ENCODE peak calls at places on chromosomes 2 and 18, in five cellular contexts. W, I, O, Q and C are unnamed samples.

GRCh38 chr18:33154049-33154448 is 286.5 kb downstream of the CCDC178 start:
- DNase-seq in W (no peak), I (no peak), O (no peak), Q (no peak), C (no peak)

GRCh38 chr2:202172439-202173191 is 65.8 kb downstream of the SUMO1 start:
- DNase-seq in Q (peak; percentile 28), I (no peak), W (no peak), O (no peak), C (no peak)

GRCh38 chr18:78995740-78996395 is 16.2 kb downstream of the SALL3 start:
- DNase-seq in O (no peak), Q (no peak), W (no peak), I (no peak), C (no peak)

GRCh38 chr18:8735274-8735673 is 29.9 kb downstream of the MTCL1 start:
- DNase-seq in I (no peak), Q (no peak), W (no peak), O (no peak), C (no peak)

GRCh38 chr2:222833410-222833809 is 27.4 kb upstream of the ACSL3 start:
- DNase-seq in I (no peak), O (no peak), Q (no peak), W (no peak), C (no peak)

GRCh38 chr2:149394864-149395263 is 64.5 kb downstream of the LYPD6 start:
- DNase-seq in W (no peak), I (no peak), O (no peak), Q (peak; percentile 30), C (no peak)

GRCh38 chr2:69946351-69947077 is 14.9 kb downstream of the ASPRV1 start:
- DNase-seq in I (no peak), O (no peak), W (no peak), Q (peak; percentile 80), C (no peak)

GRCh38 chr2:60603533-60604190 is 50.2 kb upstream of the BCL11A start:
- DNase-seq in I (no peak), W (no peak), O (no peak), Q (no peak), C (no peak)

GRCh38 chr2:211035548-211036185 is 479.3 kb downstream of the CPS1 start:
- DNase-seq in O (no peak), Q (peak; percentile 46), I (no peak), W (peak; percentile 26), C (no peak)

GRCh38 chr2:182672471-182673165 is 43.4 kb upstream of the DNAJC10 start:
- DNase-seq in O (no peak), Q (peak; percentile 78), I (no peak), W (no peak), C (no peak)

GRCh38 chr2:62293490-62294212 is 97.7 kb downstream of the B3GNT2 start:
- DNase-seq in W (peak; percentile 20), O (peak; percentile 94), I (peak; percentile 74), Q (peak; percentile 37), C (peak; percentile 47)

GRCh38 chr18:9335255-9336045 is 877 bp downstream of the TWSG1 start:
- DNase-seq in W (no peak), O (no peak), Q (no peak), I (peak; percentile 19), C (no peak)

GRCh38 chr18:8231316-8231715 is 377.9 kb upstream of the RAB12 start:
- DNase-seq in I (no peak), Q (no peak), O (no peak), W (no peak), C (no peak)

GRCh38 chr18:49623571-49623970 is 61.7 kb downstream of the LIPG start:
- DNase-seq in I (peak; percentile 44), Q (no peak), O (no peak), W (no peak), C (no peak)

GRCh38 chr2:130864830-130865229 is 28.1 kb downstream of the ARHGEF4 start:
- DNase-seq in I (peak; percentile 71), O (peak; percentile 17), Q (no peak), W (no peak), C (no peak)

GRCh38 chr2:239252433-239253200 is 148.2 kb downstream of the HDAC4 start:
- DNase-seq in W (no peak), O (no peak), Q (no peak), I (no peak), C (no peak)

GRCh38 chr2:61993422-61994024 is 88.0 kb downstream of the COMMD1 start:
- DNase-seq in Q (peak; percentile 60), O (no peak), W (no peak), I (peak; percentile 29), C (no peak)

GRCh38 chr2:74593826-74594467 is 39.4 kb downstream of the DOK1 start:
- DNase-seq in Q (no peak), I (no peak), W (no peak), O (no peak), C (no peak)

DNA sequence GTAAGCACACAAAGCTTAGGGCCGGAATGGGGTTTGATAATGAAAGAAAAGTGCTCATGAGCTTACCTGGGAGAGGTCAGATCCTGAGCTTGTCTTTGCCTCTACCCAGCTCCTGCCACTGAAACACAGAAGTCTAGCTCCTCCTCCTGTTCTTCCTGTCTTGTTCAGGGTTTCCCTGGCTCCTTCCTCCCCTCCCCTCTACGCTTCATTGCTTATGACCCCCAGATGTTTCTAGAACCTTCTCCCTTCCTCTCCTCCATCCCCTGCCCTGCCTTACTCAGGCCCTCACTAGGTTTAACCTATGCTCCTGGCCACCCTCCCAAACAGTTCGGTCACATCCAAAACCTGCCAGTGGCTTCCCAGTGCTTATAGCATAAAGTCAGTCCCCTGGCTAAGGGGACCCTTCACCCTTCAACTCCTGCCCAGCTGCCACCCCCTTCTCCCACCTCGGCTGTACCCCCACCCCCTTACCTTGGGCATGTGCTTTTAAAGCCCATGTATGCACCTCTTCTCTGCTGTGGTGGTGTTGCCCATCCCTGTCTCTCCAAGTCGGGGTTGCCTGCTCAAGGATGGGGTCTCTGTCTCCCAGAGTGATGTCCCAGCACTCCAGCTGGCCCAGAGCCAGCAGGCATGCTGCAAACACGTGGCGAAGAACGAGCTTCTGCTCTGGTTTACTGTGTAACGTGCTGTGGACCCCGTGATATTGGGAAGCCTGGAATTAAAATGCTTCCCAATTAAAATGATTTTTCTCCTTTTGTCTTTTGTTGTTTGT is 233.6 kb downstream of the TPGS2 start:
- DNase-seq in Q (no peak), O (no peak), I (no peak), W (no peak), C (no peak)
- H2BK12ac ChIP-seq in Q (no peak overlapping the region), O (no peak overlapping the region), I (no peak overlapping the region), W (no peak overlapping the region), C (no peak overlapping the region)

DNA sequence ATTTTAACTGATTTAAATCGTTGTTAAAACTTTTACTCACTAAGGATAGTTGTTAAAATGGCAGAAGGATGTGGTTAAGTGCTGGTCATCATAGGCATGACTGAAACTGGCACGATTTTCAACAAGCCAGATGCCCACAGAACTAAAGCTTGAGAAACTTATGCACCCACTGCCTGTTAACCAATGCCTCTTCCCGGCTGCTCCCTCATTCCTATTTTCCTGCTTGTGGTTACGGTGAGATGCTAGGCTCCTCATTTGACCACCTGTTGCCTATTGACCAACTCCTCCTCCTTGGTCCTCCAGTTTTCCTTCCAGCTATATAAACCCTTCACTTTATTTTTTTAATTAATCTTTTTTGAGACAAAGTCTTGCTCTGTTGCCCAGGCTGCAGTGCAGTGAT is 238.7 kb downstream of the TFCP2L1 start:
- DNase-seq in I (no peak), Q (no peak), W (no peak), O (no peak), C (no peak)
- H2BK12ac ChIP-seq in I (no peak overlapping the region), Q (no peak overlapping the region), W (no peak overlapping the region), O (no peak overlapping the region), C (no peak overlapping the region)

DNA sequence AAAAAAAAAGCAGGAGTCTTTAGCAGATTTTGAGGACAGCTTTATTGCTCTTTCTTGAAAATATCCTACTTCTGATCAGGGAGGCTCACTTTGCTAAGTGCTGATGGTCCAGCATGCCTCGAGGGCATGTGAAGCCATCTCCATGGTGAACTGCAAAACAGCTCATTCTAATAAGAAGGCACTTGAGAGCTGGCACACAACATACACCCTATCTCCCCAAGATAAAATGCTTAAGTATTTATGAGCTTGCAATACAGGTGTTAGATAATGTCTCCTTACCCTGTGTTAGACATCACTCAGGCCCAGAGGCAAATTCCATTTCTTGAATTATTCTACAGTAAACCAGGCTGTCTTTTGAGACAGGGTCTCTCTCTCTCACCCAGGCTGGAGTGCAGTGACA is 2.7 kb downstream of the ENOSF1 start:
- DNase-seq in I (peak; percentile 77), O (no peak), W (no peak), Q (peak; percentile 31), C (no peak)
- H2BK12ac ChIP-seq in I (no peak overlapping the region), O (no peak overlapping the region), W (no peak overlapping the region), Q (no peak overlapping the region), C (no peak overlapping the region)

GRCh38 chr18:23539911-23540475 is 36.7 kb downstream of the RMC1 start:
- DNase-seq in O (no peak), Q (no peak), I (peak; percentile 97), W (no peak), C (no peak)
- H2BK12ac ChIP-seq in O (no peak overlapping the region), Q (no peak overlapping the region), I (no peak overlapping the region), W (no peak overlapping the region), C (no peak overlapping the region)

GRCh38 chr18:10465157-10465990 is 10.9 kb downstream of the APCDD1 start:
- DNase-seq in W (no peak), Q (peak; percentile 16), O (no peak), I (no peak), C (no peak)
- H2BK12ac ChIP-seq in W (no peak overlapping the region), Q (peak overlapping the region; percentile 54), O (no peak overlapping the region), I (no peak overlapping the region), C (no peak overlapping the region)

DNA sequence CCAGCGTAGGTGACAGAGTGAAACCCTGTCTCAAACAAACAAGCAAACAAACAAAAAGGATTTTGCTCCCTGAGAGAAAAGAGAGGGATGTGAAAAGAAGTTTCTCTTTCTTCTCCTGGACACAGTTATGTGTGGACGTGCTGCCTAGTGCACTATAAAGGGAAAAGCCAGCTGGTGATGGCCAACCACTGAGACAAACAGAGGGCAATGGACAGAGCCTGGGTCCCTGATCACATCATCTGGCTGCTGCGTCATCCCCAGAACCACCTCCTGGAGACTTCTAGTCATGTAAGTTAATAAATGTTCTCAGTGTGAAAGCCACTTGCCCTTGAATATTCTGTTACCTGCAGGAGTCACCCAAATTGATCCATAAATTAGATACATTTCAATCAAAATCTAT is 184.9 kb downstream of the PDE11A start:
- DNase-seq in Q (no peak), O (no peak), W (no peak), I (no peak), C (no peak)
- H2BK12ac ChIP-seq in Q (no peak overlapping the region), O (no peak overlapping the region), W (peak overlapping the region; percentile 4), I (no peak overlapping the region), C (no peak overlapping the region)

GRCh38 chr2:236874866-236875481 is 210.7 kb upstream of the COPS8 start:
- DNase-seq in I (peak; percentile 64), W (no peak), Q (no peak), O (no peak), C (peak; percentile 31)
- H2BK12ac ChIP-seq in I (peak overlapping the region; percentile 74), W (no peak overlapping the region), Q (peak overlapping the region; percentile 46), O (no peak overlapping the region), C (no peak overlapping the region)

DNA sequence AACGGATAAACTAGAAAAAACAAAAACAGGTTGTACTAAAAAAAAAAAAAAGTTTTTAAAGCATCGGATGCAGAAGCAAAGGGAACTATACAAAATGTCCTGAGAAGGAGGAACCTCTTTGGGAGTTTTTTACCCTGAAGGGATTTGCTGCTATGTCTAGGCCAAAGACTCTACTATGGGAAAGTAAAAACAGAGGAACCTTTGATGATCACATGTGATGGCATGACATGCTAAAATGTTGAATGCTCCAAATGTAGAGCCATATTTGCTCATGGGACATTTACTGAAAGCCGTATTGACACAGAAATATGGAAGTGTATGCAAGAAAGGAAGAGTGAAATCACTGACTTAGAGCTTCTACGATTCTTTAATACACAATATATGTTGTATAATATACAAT is 992.0 kb upstream of the ZEB2 start:
- DNase-seq in O (no peak), W (no peak), Q (no peak), I (no peak), C (no peak)
- H2BK12ac ChIP-seq in O (no peak overlapping the region), W (no peak overlapping the region), Q (no peak overlapping the region), I (no peak overlapping the region), C (no peak overlapping the region)